ENCODE peak calls at places on chromosomes 12 and 14, in nine cellular contexts. I, O, U, K, P, R, Z, E and S are unnamed samples.

GRCh38 chr12:47775100-47775911 is 2.3 kb downstream of the SLC48A1 start:
- DNase-seq in O (no peak), R (peak), E (no peak), I (no peak), U (no peak), P (no peak), K (no peak), Z (no peak), S (no peak)

GRCh38 chr12:26688344-26688904 is 144.6 kb downstream of the ITPR2 start:
- DNase-seq in I (no peak), O (no peak), Z (no peak), K (no peak), E (no peak), R (no peak), U (no peak), P (no peak), S (no peak)

GRCh38 chr12:10153271-10154144 is 18.4 kb downstream of the OLR1 start:
- DNase-seq in R (peak), P (peak), U (peak), O (peak), E (peak), I (peak), K (peak), Z (peak), S (peak)

GRCh38 chr12:24929953-24930352 is 18.9 kb downstream of the BCAT1 start:
- DNase-seq in U (no peak), I (no peak), P (no peak), E (no peak), Z (no peak), O (no peak), R (no peak), K (no peak), S (no peak)

GRCh38 chr12:84911331-84912190 is 1.0 kb downstream of the SLC6A15 start:
- DNase-seq in R (no peak), P (no peak), O (peak), Z (peak), K (no peak), I (peak), U (peak), E (no peak), S (peak)

GRCh38 chr12:19409376-19409775 is 29.9 kb upstream of the AEBP2 start:
- DNase-seq in E (no peak), I (no peak), R (no peak), U (no peak), K (no peak), O (no peak), P (no peak), Z (peak), S (no peak)

GRCh38 chr12:12562016-12562483 is 613 bp downstream of the DUSP16 start:
- DNase-seq in I (peak), U (no peak), R (peak), P (no peak), Z (peak), E (no peak), K (peak), O (peak), S (no peak)

GRCh38 chr12:24894869-24895268 is 54.0 kb downstream of the BCAT1 start:
- DNase-seq in U (no peak), R (no peak), E (no peak), I (no peak), O (no peak), K (no peak), P (no peak), Z (peak), S (no peak)

GRCh38 chr12:98572010-98572409 is 21.5 kb upstream of the SLC25A3 start:
- DNase-seq in Z (no peak), R (no peak), O (no peak), P (no peak), U (peak), I (no peak), K (no peak), E (no peak), S (no peak)

GRCh38 chr14:61565836-61566536 is 129.3 kb upstream of the HIF1A start:
- DNase-seq in I (no peak), O (no peak), Z (peak), R (no peak), U (no peak), P (no peak), E (no peak), K (no peak), S (no peak)

GRCh38 chr14:80584638-80585505 is 356.7 kb downstream of the CEP128 start:
- DNase-seq in R (no peak), Z (peak), I (no peak), E (peak), O (no peak), P (no peak), K (no peak), U (peak), S (no peak)

GRCh38 chr14:58776516-58776915 is 138.8 kb downstream of the DACT1 start:
- DNase-seq in R (no peak), K (no peak), I (no peak), P (no peak), O (no peak), Z (no peak), U (no peak), E (no peak), S (no peak)

GRCh38 chr14:100096656-100097055 is 31.4 kb downstream of the EVL start:
- DNase-seq in O (no peak), K (no peak), U (no peak), R (no peak), Z (no peak), P (no peak), I (no peak), E (no peak), S (no peak)

GRCh38 chr12:124451016-124451415 is 116.4 kb downstream of the NCOR2 start:
- DNase-seq in E (no peak), K (no peak), Z (no peak), O (no peak), R (no peak), U (no peak), I (no peak), P (no peak), S (no peak)

GRCh38 chr12:51951843-51952722 is 584 bp downstream of the ACVR1B start:
- DNase-seq in E (no peak), O (peak), R (no peak), Z (peak), U (no peak), I (peak), P (no peak), K (peak), S (no peak)

GRCh38 chr14:67440513-67440912 is 28.5 kb upstream of the PLEK2 start:
- DNase-seq in U (no peak), I (no peak), E (no peak), Z (no peak), R (no peak), P (peak), K (no peak), O (peak), S (no peak)

GRCh38 chr14:67820428-67820881 is 876 bp downstream of the RAD51B start:
- DNase-seq in P (no peak), E (no peak), I (no peak), K (no peak), O (peak), U (peak), Z (peak), R (no peak), S (no peak)

DNA sequence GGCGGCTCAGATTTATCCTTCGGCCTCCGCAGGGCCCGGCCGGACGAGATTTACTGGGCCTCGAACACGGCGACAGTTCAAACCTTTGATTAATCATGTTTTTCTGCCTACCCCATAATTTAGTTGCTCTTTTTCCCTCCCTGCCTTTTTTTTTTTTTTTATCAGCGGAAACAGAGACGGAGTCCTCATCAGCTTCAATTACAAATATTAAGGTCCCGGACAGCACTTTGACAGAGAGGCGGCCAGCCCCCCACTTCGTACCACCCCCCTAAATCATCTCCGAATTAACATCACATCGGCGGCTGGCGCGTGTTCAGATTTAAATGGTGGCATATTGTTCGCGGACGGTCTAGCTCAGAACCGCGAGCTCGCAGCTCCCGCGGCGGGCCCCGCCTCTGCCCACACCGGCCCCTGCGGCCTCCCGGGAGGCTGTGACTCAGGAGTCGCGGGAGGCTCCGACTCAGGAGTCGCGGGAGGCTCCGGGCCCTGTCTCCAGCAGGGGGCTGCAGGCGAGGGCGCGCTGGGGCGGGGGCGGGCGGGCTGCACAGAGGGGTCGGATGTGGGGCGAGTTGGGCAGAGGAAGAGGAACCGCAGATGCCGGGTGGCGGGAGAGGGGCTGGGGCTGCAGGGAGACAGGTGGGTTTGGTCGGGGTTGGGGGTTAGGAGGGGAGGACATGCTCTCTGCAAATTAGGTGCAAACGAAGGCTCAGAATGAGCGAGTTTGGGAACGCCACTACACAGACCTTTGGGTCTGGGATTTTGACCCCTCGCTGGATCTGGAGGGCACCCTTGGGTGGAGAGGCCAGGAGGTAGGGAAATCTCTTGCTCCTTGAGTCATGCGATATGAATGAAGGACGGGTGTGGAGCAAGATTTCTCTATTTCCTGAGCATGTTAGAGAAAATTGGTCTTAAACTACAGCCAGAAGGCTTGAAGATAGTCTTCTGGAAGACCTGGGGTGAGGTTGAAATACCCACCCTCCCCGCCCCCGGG is 19.6 kb upstream of the ATP5MC2 start:
- DNase-seq in K (no peak), R (no peak), Z (peak), O (peak), P (no peak), I (no peak), E (peak), U (peak), S (no peak)
- H3K27ac ChIP-seq in K (no peak), R (no peak), Z (no peak), O (no peak), P (no peak), I (no peak), E (peak), U (no peak), S (no peak)

GRCh38 chr12:32641287-32641901 is 37.7 kb upstream of the DNM1L start:
- DNase-seq in R (no peak), E (no peak), Z (no peak), K (no peak), P (no peak), O (no peak), I (no peak), U (no peak), S (no peak)

GRCh38 chr12:32647275-32647674 is 31.8 kb upstream of the DNM1L start:
- DNase-seq in K (no peak), I (no peak), U (no peak), R (no peak), O (no peak), P (no peak), Z (no peak), E (no peak), S (no peak)

GRCh38 chr12:32644455-32644854 is 34.6 kb upstream of the DNM1L start:
- DNase-seq in I (no peak), P (no peak), O (no peak), U (no peak), R (no peak), Z (no peak), K (no peak), E (no peak), S (no peak)
- H3K4me3 ChIP-seq in I (no peak), P (no peak), O (no peak), U (no peak), R (no peak), Z (no peak), K (no peak), E (no peak), S (no peak)

GRCh38 chr12:69906411-69907216 is 81.6 kb downstream of the MYRFL start:
- DNase-seq in I (no peak), R (peak), Z (no peak), E (no peak), K (no peak), P (no peak), U (no peak), O (no peak), S (peak)

GRCh38 chr12:69904761-69905160 is 79.7 kb downstream of the MYRFL start:
- DNase-seq in E (no peak), R (no peak), O (no peak), U (no peak), I (no peak), K (no peak), P (no peak), Z (no peak), S (no peak)

GRCh38 chr12:69905801-69906200 is 80.8 kb downstream of the MYRFL start:
- DNase-seq in R (no peak), U (no peak), O (no peak), K (no peak), Z (no peak), E (no peak), I (no peak), P (no peak), S (no peak)

GRCh38 chr12:69910739-69911138 is 85.7 kb downstream of the MYRFL start:
- DNase-seq in Z (no peak), P (no peak), K (no peak), E (no peak), U (no peak), I (no peak), O (no peak), R (no peak), S (no peak)

DNA sequence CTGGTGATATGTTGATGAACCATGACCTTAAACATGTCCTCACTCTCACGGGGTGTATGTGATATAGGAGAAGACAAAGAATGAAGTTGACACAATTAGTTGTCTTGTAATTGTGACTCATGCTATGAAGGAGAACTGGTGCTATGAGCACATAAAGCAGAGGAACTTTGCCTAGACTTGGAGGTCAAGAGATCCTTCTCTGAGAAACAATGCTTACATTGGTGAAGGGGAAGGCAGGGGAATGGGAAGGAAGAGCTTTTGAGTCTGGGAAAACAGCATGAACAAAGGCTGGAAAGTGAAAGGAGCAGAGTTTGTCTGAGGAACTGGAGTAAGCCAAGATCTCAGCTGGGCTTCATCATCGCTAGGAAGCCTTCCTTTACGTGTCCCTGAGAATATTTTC is 83.2 kb downstream of the MYRFL start:
- DNase-seq in U (no peak), O (no peak), K (no peak), E (no peak), P (no peak), R (no peak), I (no peak), Z (peak), S (no peak)
- TF ChIP-seq POLR2A in U (no peak), O (no peak), K (no peak), E (no peak), P (no peak), R (no peak), I (no peak), Z (no peak), S (no peak)

GRCh38 chr14:69050235-69051184 is 71.4 kb upstream of the ACTN1 start:
- DNase-seq in Z (peak), O (no peak), U (no peak), K (no peak), E (no peak), R (peak), I (no peak), P (no peak), S (no peak)
- H3K27ac ChIP-seq in Z (peak), O (peak), U (peak), K (peak), E (no peak), R (peak), I (peak), P (peak), S (peak)

GRCh38 chr14:50951032-50951431 is 6.7 kb upstream of the PYGL start:
- DNase-seq in P (no peak), K (no peak), O (no peak), Z (no peak), R (no peak), I (no peak), E (no peak), U (no peak), S (no peak)

GRCh38 chr14:50957296-50957695 is 13.0 kb upstream of the PYGL start:
- DNase-seq in E (no peak), U (no peak), P (no peak), I (no peak), Z (no peak), O (no peak), K (no peak), R (no peak), S (no peak)

GRCh38 chr14:50954811-50955372 is 10.6 kb upstream of the PYGL start:
- DNase-seq in U (peak), O (no peak), E (peak), R (no peak), Z (peak), I (no peak), K (no peak), P (no peak), S (no peak)

GRCh38 chr14:50953497-50953896 is 9.2 kb upstream of the PYGL start:
- DNase-seq in R (no peak), K (no peak), O (no peak), E (no peak), I (no peak), P (no peak), Z (no peak), U (no peak), S (no peak)

GRCh38 chr14:50955373-50956043 is 11.2 kb upstream of the PYGL start:
- DNase-seq in Z (peak), I (peak), P (peak), U (peak), E (peak), K (peak), R (peak), O (peak), S (peak)
- H3K4me3 ChIP-seq in Z (no peak), I (no peak), P (no peak), U (peak), E (no peak), K (no peak), R (no peak), O (no peak), S (peak)

DNA sequence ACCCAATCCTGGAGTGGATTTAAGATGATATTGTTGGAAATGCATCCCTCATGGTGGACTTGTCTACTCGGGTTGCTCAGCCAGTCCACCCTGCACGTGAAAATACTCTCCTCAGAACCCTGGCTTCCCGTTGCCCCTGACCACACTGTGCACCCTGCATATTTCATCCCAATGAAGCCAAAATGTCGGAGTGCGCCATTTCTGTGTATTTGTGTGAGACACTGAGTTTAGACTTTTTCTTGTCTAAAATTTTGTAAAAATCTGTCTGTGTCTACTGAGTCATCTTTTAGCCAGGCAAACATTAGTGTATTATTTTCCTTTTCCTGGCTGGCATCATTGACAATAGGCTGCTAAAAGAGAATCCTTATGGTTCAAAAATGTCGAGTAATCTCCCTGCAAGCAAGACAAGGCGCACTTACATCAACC is 485 bp upstream of the PNMA1 start:
- DNase-seq in K (no peak), P (no peak), U (peak), I (no peak), R (no peak), Z (no peak), E (no peak), O (no peak), S (no peak)
- TF ChIP-seq POLR2A in K (no peak), P (no peak), U (no peak), I (no peak), R (no peak), Z (no peak), E (no peak), O (no peak), S (no peak)

DNA sequence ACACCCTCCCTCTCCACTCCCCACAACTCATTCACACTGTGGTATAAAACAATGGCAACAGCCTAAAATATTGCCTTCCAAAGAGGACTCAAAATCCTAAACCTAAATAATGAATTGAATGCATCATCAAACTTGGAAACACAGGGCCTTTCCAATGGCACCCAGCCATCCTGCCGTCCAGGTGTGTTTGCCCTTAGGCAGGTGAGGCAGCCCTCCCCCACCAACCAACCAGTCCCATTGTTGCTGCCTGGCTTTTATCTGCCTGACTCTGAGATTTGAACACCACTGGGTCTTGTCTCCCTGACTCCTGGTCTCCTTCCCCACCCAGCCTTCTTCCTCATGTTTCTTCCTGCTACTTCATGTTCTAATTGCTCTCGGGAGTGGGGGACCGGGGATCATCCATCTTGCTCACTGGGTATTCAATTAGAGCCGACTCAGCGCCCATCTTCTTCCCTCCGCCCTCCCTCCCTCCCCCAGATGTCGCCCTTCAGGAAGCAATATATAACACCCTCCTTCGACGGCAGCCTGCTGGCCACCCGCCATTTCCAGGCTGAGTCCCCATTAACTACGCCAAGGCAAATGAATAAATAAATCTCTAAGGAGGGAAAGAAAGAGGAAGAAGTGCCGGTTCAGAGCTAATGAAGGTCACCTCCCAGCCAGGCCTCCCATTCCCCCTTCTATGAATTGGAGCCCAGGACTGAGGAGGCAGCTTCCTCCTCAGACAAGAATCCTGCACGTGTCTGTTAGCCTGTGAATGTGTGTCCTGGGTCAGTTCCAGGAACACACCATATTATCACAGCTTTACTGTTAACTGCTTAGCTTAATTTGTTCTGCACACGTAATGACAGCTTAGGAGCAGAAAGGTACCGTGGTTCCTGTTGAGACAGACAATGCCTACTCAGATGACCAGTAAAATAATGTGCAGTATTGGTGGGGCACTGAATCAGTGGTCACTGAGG is 36.2 kb upstream of the NTF3 start:
- DNase-seq in K (no peak), U (no peak), O (no peak), R (no peak), E (no peak), Z (no peak), I (peak), P (no peak), S (no peak)
- H3K27ac ChIP-seq in K (no peak), U (no peak), O (no peak), R (no peak), E (no peak), Z (no peak), I (no peak), P (no peak), S (no peak)